ENCODE peak calls at places on chromosomes 5 and 9, in ten cellular contexts. M is mucosa of descending colon; P is CD4-positive, CD25-positive, alpha-beta regulatory T cell; A is foreskin fibroblast; V is HCT116; W is H7; T is aorta; F is AG04450; B is GM12865; C is A549. O is an unnamed sample.

GRCh38 chr9:121744002-121744686 is 92.7 kb downstream of the DAB2IP start:
- DNase-seq in A (peak; percentile 68), C (peak; percentile 62), V (no peak), M (peak; percentile 75), B (peak; percentile 74), P (no peak), T (peak; percentile 85), F (no peak), W (peak; percentile 83), O (no peak)

GRCh38 chr5:170747357-170747756 is 36.2 kb upstream of the GABRP start:
- DNase-seq in F (no peak), P (no peak), A (no peak), M (no peak), B (no peak), C (no peak), T (no peak), V (no peak), W (no peak), O (no peak)

GRCh38 chr9:86766912-86767311 is 180.4 kb downstream of the GAS1 start:
- DNase-seq in W (peak; percentile 18), M (no peak), F (peak; percentile 27), T (peak; percentile 76), C (no peak), V (peak; percentile 75), P (no peak), B (no peak), A (peak; percentile 64), O (no peak)

GRCh38 chr5:50535393-50535792 is 94.3 kb upstream of the EMB start:
- DNase-seq in C (no peak), T (no peak), A (no peak), B (no peak), F (no peak), V (no peak), M (no peak), W (no peak), P (no peak), O (no peak)

GRCh38 chr5:126481243-126481642 is 58.0 kb downstream of the GRAMD2B start:
- DNase-seq in V (no peak), W (no peak), F (peak; percentile 55), M (no peak), C (no peak), A (peak; percentile 41), P (no peak), T (no peak), B (no peak), O (no peak)

GRCh38 chr9:117547321-117547720 is 132.5 kb upstream of the ASTN2 start:
- DNase-seq in T (no peak), C (no peak), M (no peak), B (no peak), A (no peak), F (no peak), V (no peak), P (no peak), W (no peak), O (no peak)

GRCh38 chr5:157558089-157558595 is 17.4 kb downstream of the ADAM19 start:
- DNase-seq in A (peak; percentile 58), M (no peak), V (no peak), P (no peak), C (no peak), T (no peak), W (no peak), B (no peak), F (no peak), O (peak; percentile 78)

GRCh38 chr5:306011-306805 is 15.3 kb upstream of the AHRR start:
- DNase-seq in B (no peak), F (no peak), A (no peak), P (no peak), C (no peak), M (no peak), W (peak; percentile 23), V (no peak), T (peak; percentile 60), O (no peak)

GRCh38 chr9:129174724-129175514 is 3.1 kb downstream of the IER5L start:
- DNase-seq in C (peak; percentile 92), F (peak; percentile 85), W (peak; percentile 92), M (peak; percentile 85), B (peak; percentile 36), P (no peak), A (peak; percentile 98), V (peak; percentile 65), T (peak; percentile 95), O (peak; percentile 29)

GRCh38 chr5:136133416-136134383 is 1.1 kb downstream of the SMAD5 start:
- DNase-seq in P (no peak), M (peak; percentile 55), B (peak; percentile 45), T (peak; percentile 75), C (peak; percentile 55), F (peak; percentile 37), V (no peak), A (peak; percentile 78), W (peak; percentile 37), O (no peak)

GRCh38 chr5:125269926-125270325 is 523.5 kb upstream of the ZNF608 start:
- DNase-seq in C (no peak), F (no peak), B (no peak), V (no peak), T (no peak), A (no peak), P (no peak), W (no peak), M (no peak), O (no peak)

GRCh38 chr5:34486808-34487201 is 169.3 kb upstream of the RAI14 start:
- DNase-seq in F (no peak), T (no peak), P (no peak), A (no peak), W (no peak), V (no peak), C (no peak), B (no peak), M (no peak), O (no peak)

GRCh38 chr5:102271759-102272158 is 24.3 kb downstream of the SLCO4C1 start:
- DNase-seq in W (no peak), B (no peak), M (no peak), C (no peak), P (no peak), A (no peak), V (no peak), T (no peak), F (no peak), O (no peak)

GRCh38 chr9:34651876-34652602 is at the start of gene IL11RA:
- DNase-seq in A (peak; percentile 94), W (peak; percentile 100), F (no peak), C (peak; percentile 91), T (peak; percentile 94), V (peak; percentile 80), M (peak; percentile 92), B (peak; percentile 76), P (no peak), O (no peak)
- H3K4me3 ChIP-seq in A (peak within 1 kb of the TSS; percentile 45), W (peak within 1 kb of the TSS; percentile 32), F (peak within 1 kb of the TSS; percentile 64), C (peak within 1 kb of the TSS; percentile 37), T (peak within 1 kb of the TSS; percentile 24), V (peak within 1 kb of the TSS; percentile 58), M (peak within 1 kb of the TSS; percentile 3), B (peak within 1 kb of the TSS; percentile 25), P (no peak within 1 kb of the TSS), O (peak within 1 kb of the TSS; percentile 40)

GRCh38 chr5:57650360-57651069 is 167.9 kb upstream of the ACTBL2 start:
- DNase-seq in B (peak; percentile 55), C (peak; percentile 61), A (peak; percentile 70), P (no peak), V (peak; percentile 57), F (no peak), M (no peak), T (no peak), W (peak; percentile 11), O (peak; percentile 39)

GRCh38 chr5:57653636-57654290 is 171.2 kb upstream of the ACTBL2 start:
- DNase-seq in T (no peak), B (no peak), A (no peak), W (no peak), M (no peak), C (no peak), F (no peak), P (no peak), V (no peak), O (no peak)

GRCh38 chr5:57655228-57655627 is 172.6 kb upstream of the ACTBL2 start:
- DNase-seq in C (no peak), T (no peak), B (no peak), M (no peak), A (no peak), P (no peak), W (no peak), F (no peak), V (no peak), O (no peak)

GRCh38 chr5:57651127-57651526 is 168.5 kb upstream of the ACTBL2 start:
- DNase-seq in W (no peak), A (no peak), C (no peak), B (no peak), M (no peak), V (no peak), F (no peak), P (no peak), T (no peak), O (no peak)
- H3K4me3 ChIP-seq in W (no peak overlapping the region), A (no peak overlapping the region), C (no peak overlapping the region), B (no peak overlapping the region), M (no peak overlapping the region), V (no peak overlapping the region), F (no peak overlapping the region), P (no peak overlapping the region), T (no peak overlapping the region), O (no peak overlapping the region)

DNA sequence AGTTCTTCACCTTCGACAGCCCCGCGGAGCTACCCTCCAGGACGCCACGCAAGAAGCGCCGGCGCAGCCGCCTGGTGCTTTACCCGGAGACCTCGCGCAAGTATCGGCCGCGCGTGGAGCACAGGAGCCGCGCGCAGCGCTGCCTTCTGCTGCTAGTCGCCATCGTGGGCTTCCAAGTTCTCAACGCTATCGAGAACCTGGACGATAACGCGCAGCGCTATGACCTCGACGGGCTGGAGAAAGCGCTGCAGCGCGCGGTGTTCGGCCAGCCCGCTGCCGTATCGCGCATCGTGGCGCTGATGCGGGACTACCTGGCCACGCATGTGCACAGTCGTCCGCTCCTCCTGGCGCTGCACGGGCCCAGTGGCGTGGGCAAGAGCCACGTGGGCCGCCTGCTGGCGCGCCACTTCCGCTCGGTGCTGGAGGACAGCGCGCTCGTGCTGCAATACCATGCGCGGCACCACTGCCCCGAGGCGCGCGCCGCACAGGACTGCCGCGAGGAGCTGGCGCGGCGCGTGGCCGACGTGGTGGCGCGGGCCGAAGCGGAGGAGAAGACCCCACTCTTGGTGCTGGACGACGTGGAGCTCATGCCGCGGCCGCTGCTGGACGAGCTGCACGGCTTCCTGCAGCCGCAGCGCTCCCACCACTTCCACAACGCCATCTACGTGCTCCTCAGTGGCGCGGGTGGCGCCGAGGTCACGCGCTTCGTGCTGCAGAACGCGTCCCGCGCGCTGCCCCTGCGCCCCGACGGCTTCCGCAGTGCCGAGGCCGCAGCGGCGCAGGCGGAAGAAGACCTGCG is 1.6 kb downstream of the TOR4A start:
- DNase-seq in W (peak; percentile 54), V (no peak), M (peak; percentile 29), B (no peak), A (no peak), C (no peak), T (peak; percentile 76), P (no peak), F (no peak), O (no peak)
- H3K4me3 ChIP-seq in W (no peak overlapping the region), V (no peak overlapping the region), M (no peak overlapping the region), B (no peak overlapping the region), A (peak overlapping the region; percentile 70), C (peak overlapping the region; percentile 72), T (no peak overlapping the region), P (no peak overlapping the region), F (peak overlapping the region; percentile 77), O (peak overlapping the region; percentile 65)

DNA sequence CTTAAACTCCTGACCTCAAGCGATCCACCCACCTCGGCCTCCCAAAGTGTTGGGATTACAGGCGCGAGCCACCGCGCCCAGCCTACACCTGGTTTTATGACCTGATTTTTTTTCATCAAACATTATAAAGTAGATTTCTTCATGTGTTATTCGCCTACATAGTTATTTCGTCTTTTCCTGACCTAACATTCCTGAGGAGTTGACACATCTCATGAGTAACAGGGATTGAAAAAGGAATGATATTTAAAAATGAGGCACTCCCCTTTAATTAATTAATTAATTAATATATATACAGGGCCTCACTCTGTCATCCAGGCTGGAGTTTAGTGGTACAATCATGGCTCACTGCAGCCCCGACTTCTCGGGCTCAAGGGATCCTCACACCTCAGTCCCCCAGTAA is 20.2 kb upstream of the MTMR12 start:
- DNase-seq in A (peak; percentile 29), M (no peak), W (no peak), T (no peak), P (no peak), C (no peak), F (no peak), V (no peak), B (no peak), O (no peak)
- H3K4me3 ChIP-seq in A (no peak overlapping the region), M (no peak overlapping the region), W (no peak overlapping the region), T (no peak overlapping the region), P (no peak overlapping the region), C (no peak overlapping the region), F (no peak overlapping the region), V (no peak overlapping the region), B (no peak overlapping the region), O (no peak overlapping the region)

O was measured in HFF-Myc.